ENCODE peak calls at places on chromosomes 7 and 10, in six cellular contexts. One of them, this sample, is unnamed.

GRCh38 chr10:29502351-29502750 is 132.4 kb downstream of the SVIL start:
- DNase-seq in AG08395: no peak
- DNase-seq in H4: no peak
- DNase-seq in chondrocyte: no peak
- DNase-seq in pancreas: no peak
- DNase-seq in B cell: no peak
- DNase-seq in this sample: no peak

GRCh38 chr7:123131556-123132345 is 68.0 kb downstream of the SLC13A1 start:
- DNase-seq in AG08395: no peak
- DNase-seq in H4: no peak
- DNase-seq in chondrocyte: no peak
- DNase-seq in pancreas: no peak
- DNase-seq in B cell: no peak
- DNase-seq in this sample: no peak

GRCh38 chr10:111085690-111086353 is 9.0 kb downstream of the ADRA2A start:
- DNase-seq in AG08395: no peak
- DNase-seq in H4: no peak
- DNase-seq in chondrocyte: no peak
- DNase-seq in pancreas: no peak
- DNase-seq in B cell: no peak
- DNase-seq in this sample: no peak

GRCh38 chr7:156173346-156173745 is 361.1 kb upstream of the SHH start:
- DNase-seq in AG08395: no peak
- DNase-seq in H4: no peak
- DNase-seq in chondrocyte: peak
- DNase-seq in pancreas: no peak
- DNase-seq in B cell: no peak
- DNase-seq in this sample: no peak

GRCh38 chr10:56605043-56605442 is 244.0 kb upstream of the ZWINT start:
- DNase-seq in AG08395: no peak
- DNase-seq in H4: no peak
- DNase-seq in chondrocyte: no peak
- DNase-seq in pancreas: no peak
- DNase-seq in B cell: no peak
- DNase-seq in this sample: peak

GRCh38 chr7:73526892-73527821 is 5.1 kb upstream of the BAZ1B start:
- DNase-seq in AG08395: no peak
- DNase-seq in H4: no peak
- DNase-seq in chondrocyte: peak
- DNase-seq in pancreas: no peak
- DNase-seq in B cell: no peak
- DNase-seq in this sample: peak

GRCh38 chr7:30521532-30521931 is 16.9 kb upstream of the GGCT start:
- DNase-seq in AG08395: peak
- DNase-seq in H4: no peak
- DNase-seq in chondrocyte: no peak
- DNase-seq in pancreas: no peak
- DNase-seq in B cell: no peak
- DNase-seq in this sample: no peak

GRCh38 chr7:45021604-45022296 is 21.7 kb downstream of the CCM2 start:
- DNase-seq in AG08395: peak
- DNase-seq in H4: peak
- DNase-seq in chondrocyte: no peak
- DNase-seq in pancreas: no peak
- DNase-seq in B cell: no peak
- DNase-seq in this sample: no peak

GRCh38 chr7:55086413-55087201 is 67.8 kb downstream of the EGFR start:
- DNase-seq in AG08395: peak
- DNase-seq in H4: peak
- DNase-seq in chondrocyte: no peak
- DNase-seq in pancreas: no peak
- DNase-seq in B cell: peak
- DNase-seq in this sample: no peak